ENCODE peak calls at places on chromosome 9, in five cellular contexts. B, H, Y, G and U are unnamed samples.

GRCh38 chr9:110047955-110048472 is 159.9 kb downstream of the C9orf152 start:
- DNase-seq in B (no peak), H (no peak), Y (no peak), G (no peak), U (no peak)

GRCh38 chr9:84819446-84819845 is 149.9 kb downstream of the NTRK2 start:
- DNase-seq in B (no peak), H (no peak), Y (no peak), G (no peak), U (no peak)

GRCh38 chr9:129282308-129283211 is 104.5 kb upstream of the IER5L start:
- DNase-seq in B (no peak), H (no peak), Y (no peak), G (no peak), U (peak)

GRCh38 chr9:108478871-108479332 is 376.9 kb downstream of the ACTL7B start:
- DNase-seq in B (no peak), H (peak), Y (no peak), G (no peak), U (no peak)

GRCh38 chr9:88747768-88748167 is 212.8 kb downstream of the NXNL2 start:
- DNase-seq in B (no peak), H (peak), Y (no peak), G (no peak), U (no peak)

GRCh38 chr9:34372598-34373011 is 4.1 kb downstream of the MYORG start:
- DNase-seq in B (peak), H (no peak), Y (no peak), G (no peak), U (no peak)

GRCh38 chr9:116937361-116937760 is 250.3 kb downstream of the TRIM32 start:
- DNase-seq in B (no peak), H (peak), Y (no peak), G (no peak), U (no peak)

GRCh38 chr9:7123743-7124142 is 366.0 kb downstream of the KDM4C start:
- DNase-seq in B (no peak), H (peak), Y (no peak), G (no peak), U (no peak)

GRCh38 chr9:129613520-129614175 is 7.3 kb downstream of the C9orf50 start:
- DNase-seq in B (no peak), H (no peak), Y (no peak), G (no peak), U (no peak)

GRCh38 chr9:2642068-2642467 is 20.5 kb downstream of the VLDLR start:
- DNase-seq in B (no peak), H (no peak), Y (no peak), G (no peak), U (no peak)

GRCh38 chr9:2241875-2242741 is 227.0 kb downstream of the SMARCA2 start:
- DNase-seq in B (peak), H (peak), Y (peak), G (peak), U (peak)

GRCh38 chr9:132166599-132166998 is 4.7 kb downstream of the NTNG2 start:
- DNase-seq in B (no peak), H (no peak), Y (no peak), G (no peak), U (no peak)

GRCh38 chr9:85522459-85523092 is 219.2 kb downstream of the AGTPBP1 start:
- DNase-seq in B (peak), H (peak), Y (no peak), G (no peak), U (peak)

GRCh38 chr9:126228779-126229444 is 97.7 kb upstream of the MVB12B start:
- DNase-seq in B (peak), H (peak), Y (peak), G (peak), U (peak)

GRCh38 chr9:130692365-130692764 is 1.2 kb upstream of the EXOSC2 start:
- DNase-seq in B (no peak), H (no peak), Y (no peak), G (no peak), U (no peak)

GRCh38 chr9:36327903-36328302 is 69.7 kb upstream of the GNE start:
- DNase-seq in B (no peak), H (peak), Y (no peak), G (no peak), U (no peak)

GRCh38 chr9:84609779-84610178 is 59.8 kb upstream of the NTRK2 start:
- DNase-seq in B (no peak), H (no peak), Y (no peak), G (no peak), U (no peak)

GRCh38 chr9:23551171-23551795 is 274.8 kb downstream of the ELAVL2 start:
- DNase-seq in B (no peak), H (no peak), Y (no peak), G (no peak), U (no peak)

GRCh38 chr9:37617837-37618236 is 25.4 kb upstream of the TOMM5 start:
- DNase-seq in B (no peak), H (no peak), Y (no peak), G (no peak), U (no peak)

GRCh38 chr9:2418619-2419018 is 203.0 kb upstream of the VLDLR start:
- DNase-seq in B (no peak), H (peak), Y (no peak), G (no peak), U (no peak)

GRCh38 chr9:99103909-99104458 is 929 bp upstream of the TGFBR1 start:
- DNase-seq in B (no peak), H (no peak), Y (no peak), G (no peak), U (no peak)

GRCh38 chr9:26548766-26549290 is 343.8 kb downstream of the CAAP1 start:
- DNase-seq in B (no peak), H (no peak), Y (no peak), G (no peak), U (no peak)

GRCh38 chr9:128689293-128689770 is 310 bp downstream of the SET start:
- DNase-seq in B (no peak), H (no peak), Y (peak), G (no peak), U (no peak)

GRCh38 chr9:2307480-2307879 is 292.3 kb downstream of the SMARCA2 start:
- DNase-seq in B (no peak), H (peak), Y (no peak), G (no peak), U (no peak)

GRCh38 chr9:9108641-9109040 is 1309.1 kb upstream of the DMAC1 start:
- DNase-seq in B (no peak), H (no peak), Y (no peak), G (no peak), U (no peak)

GRCh38 chr9:110997847-110998246 is 40.4 kb downstream of the LPAR1 start:
- DNase-seq in B (no peak), H (peak), Y (no peak), G (no peak), U (no peak)

GRCh38 chr9:70007831-70008230 is 35.8 kb upstream of the MAMDC2 start:
- DNase-seq in B (no peak), H (peak), Y (no peak), G (no peak), U (no peak)

GRCh38 chr9:17631396-17631795 is 52.5 kb downstream of the SH3GL2 start:
- DNase-seq in B (no peak), H (no peak), Y (no peak), G (no peak), U (no peak)

GRCh38 chr9:112881366-112881765 is 9.3 kb downstream of the SLC46A2 start:
- DNase-seq in B (no peak), H (peak), Y (no peak), G (no peak), U (no peak)

GRCh38 chr9:137099231-137099630 is 12.4 kb downstream of the MAN1B1 start:
- DNase-seq in B (no peak), H (no peak), Y (no peak), G (no peak), U (no peak)

GRCh38 chr9:125999504-125999881 is 252.3 kb downstream of the PBX3 start:
- DNase-seq in B (no peak), H (no peak), Y (no peak), G (no peak), U (no peak)

GRCh38 chr9:70117835-70118319 is 74.2 kb downstream of the MAMDC2 start:
- DNase-seq in B (no peak), H (peak), Y (no peak), G (no peak), U (no peak)

GRCh38 chr9:79123419-79123818 is 448.3 kb upstream of the TLE4 start:
- DNase-seq in B (no peak), H (no peak), Y (no peak), G (no peak), U (no peak)

GRCh38 chr9:110099236-110099741 is 108.7 kb downstream of the C9orf152 start:
- DNase-seq in B (no peak), H (peak), Y (no peak), G (no peak), U (no peak)